ENCODE peak calls at places on chromosomes 11 and 22, in four cellular contexts. O is pancreas, W is body of pancreas, N is esophagus muscularis mucosa. R is an unnamed sample. For H3K4me1, the result is how much of the 10 kb centered on the place peaks cover.

GRCh38 chr11:74138572-74138971 is 32.2 kb downstream of the C2CD3 start:
- DNase-seq in W (no peak), O (peak), N (no peak), R (no peak)

GRCh38 chr11:120307476-120307875 is 17.6 kb upstream of the TLCD5 start:
- DNase-seq in N (no peak), W (no peak), O (no peak), R (no peak)

GRCh38 chr22:30864441-30865420 is 103.8 kb downstream of the MORC2 start:
- DNase-seq in N (no peak), O (no peak), W (no peak), R (no peak)

GRCh38 chr11:31218847-31219246 is 150.7 kb downstream of the DCDC1 start:
- DNase-seq in W (no peak), O (no peak), N (no peak), R (no peak)

GRCh38 chr11:59616396-59616982 is 915 bp upstream of the OSBP start:
- DNase-seq in W (no peak), O (no peak), N (no peak), R (no peak)

GRCh38 chr11:121352301-121352891 is 59.8 kb downstream of the SC5D start:
- DNase-seq in O (no peak), N (no peak), W (no peak), R (no peak)

GRCh38 chr11:130428271-130428670 is at the start of gene ADAMTS8:
- DNase-seq in O (no peak), W (no peak), N (no peak), R (no peak)

GRCh38 chr22:45742866-45743450 is 71.3 kb downstream of the ATXN10 start:
- DNase-seq in O (no peak), W (peak), N (no peak), R (peak)

GRCh38 chr11:57203359-57203758 is 21.6 kb downstream of the LRRC55 start:
- DNase-seq in O (peak), W (peak), N (no peak), R (no peak)

GRCh38 chr11:35303596-35304392 is 115.6 kb downstream of the SLC1A2 start:
- DNase-seq in N (no peak), O (peak), W (peak), R (peak)

GRCh38 chr11:64810891-64811272 is 531 bp upstream of the MEN1 start:
- DNase-seq in W (peak), N (no peak), O (no peak), R (no peak)

GRCh38 chr11:26766996-26767395 is 45.1 kb upstream of the SLC5A12 start:
- DNase-seq in O (no peak), W (no peak), N (no peak), R (no peak)

GRCh38 chr11:120137611-120138521 is at the start of gene TRIM29:
- DNase-seq in N (peak), W (no peak), O (peak), R (peak)

GRCh38 chr11:117871784-117872183 is 4.7 kb downstream of the FXYD6 start:
- DNase-seq in O (no peak), W (no peak), N (peak), R (no peak)
- H3K4me1 ChIP-seq in O (under half), W (under half), N (half or more), R (under half)

DNA sequence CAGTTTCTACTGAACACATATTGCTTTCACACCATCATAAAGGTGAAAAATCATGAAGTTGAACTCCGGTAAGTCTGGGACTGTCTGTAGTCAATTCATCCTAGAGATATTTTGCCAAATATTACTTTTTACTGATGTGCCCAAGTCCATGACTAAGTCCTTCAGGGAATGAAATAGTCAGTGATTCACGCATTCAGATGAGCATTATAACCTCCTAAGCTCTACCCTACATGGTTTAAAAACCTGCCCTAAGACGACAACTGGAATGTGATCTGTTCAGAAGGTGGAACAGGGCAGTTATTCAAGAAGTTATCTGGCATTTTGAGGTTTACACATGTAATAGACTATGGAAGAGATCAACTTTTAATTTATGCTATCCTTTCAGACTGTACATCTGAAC is 125.6 kb downstream of the TRPC6 start:
- DNase-seq in W (no peak), O (no peak), N (no peak), R (no peak)
- TF ChIP-seq CTCF in W (no peak), O (no peak), N (no peak), R (no peak)

GRCh38 chr22:38923463-38924196 is 33.8 kb upstream of the APOBEC3A start:
- DNase-seq in W (peak), N (no peak), O (peak), R (no peak)

GRCh38 chr22:38925571-38926041 is 31.8 kb upstream of the APOBEC3A start:
- DNase-seq in O (no peak), N (no peak), W (no peak), R (no peak)

GRCh38 chr22:38924197-38924952 is 33.0 kb upstream of the APOBEC3A start:
- DNase-seq in O (peak), W (peak), N (no peak), R (no peak)

GRCh38 chr22:38930512-38930911 is 26.9 kb upstream of the APOBEC3A start:
- DNase-seq in W (no peak), N (no peak), O (no peak), R (no peak)

DNA sequence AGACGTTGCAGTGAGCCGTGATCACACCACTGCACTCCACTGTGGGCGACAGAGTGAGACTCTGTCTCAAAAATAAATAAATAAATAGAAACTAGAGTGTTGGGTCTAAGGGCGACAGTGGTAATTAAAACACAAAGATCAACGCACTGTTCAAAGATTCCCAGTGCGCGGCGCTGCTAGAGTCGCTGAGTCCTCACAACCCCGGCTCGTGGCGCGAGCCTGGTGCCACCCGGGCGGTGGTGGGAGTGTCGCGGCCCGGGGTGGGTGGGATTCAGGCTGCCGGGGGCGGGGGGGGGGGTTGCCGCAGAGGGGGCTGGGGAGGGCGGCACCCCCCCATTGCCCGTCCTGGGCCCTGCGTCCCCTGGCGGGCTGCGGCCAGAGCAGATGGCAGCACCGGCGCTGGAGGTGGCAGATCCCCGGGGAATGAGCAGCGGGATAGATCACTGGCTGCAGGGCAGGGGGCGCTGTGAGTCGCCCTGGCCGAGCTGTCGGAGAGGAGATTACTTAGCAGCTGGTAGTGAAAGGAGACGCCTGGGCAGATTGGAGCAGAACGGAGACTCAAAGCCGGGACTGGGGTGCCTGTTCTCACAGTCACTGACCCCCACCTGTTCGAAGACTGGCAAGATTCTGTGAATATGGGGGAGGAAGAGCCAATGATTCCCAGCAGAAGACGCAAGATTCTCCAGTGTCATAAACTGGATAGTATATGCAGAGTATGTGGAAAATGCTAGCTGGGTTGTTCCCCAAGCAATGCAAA is 30.2 kb upstream of the APOBEC3A start:
- DNase-seq in O (peak), W (peak), N (no peak), R (peak)
- H3K27ac ChIP-seq in O (peak), W (peak), N (peak), R (no peak)

GRCh38 chr11:12198261-12198925 is 88.0 kb downstream of the MICAL2 start:
- DNase-seq in O (no peak), N (no peak), W (peak), R (no peak)
- H3K4me1 ChIP-seq in O (under half), N (under half), W (under half), R (under half)

GRCh38 chr11:66321606-66322005 is 4.8 kb upstream of the CD248 start:
- DNase-seq in W (no peak), O (no peak), N (no peak), R (no peak)
- TF ChIP-seq CTCF in W (no peak), O (no peak), N (no peak), R (no peak)

DNA sequence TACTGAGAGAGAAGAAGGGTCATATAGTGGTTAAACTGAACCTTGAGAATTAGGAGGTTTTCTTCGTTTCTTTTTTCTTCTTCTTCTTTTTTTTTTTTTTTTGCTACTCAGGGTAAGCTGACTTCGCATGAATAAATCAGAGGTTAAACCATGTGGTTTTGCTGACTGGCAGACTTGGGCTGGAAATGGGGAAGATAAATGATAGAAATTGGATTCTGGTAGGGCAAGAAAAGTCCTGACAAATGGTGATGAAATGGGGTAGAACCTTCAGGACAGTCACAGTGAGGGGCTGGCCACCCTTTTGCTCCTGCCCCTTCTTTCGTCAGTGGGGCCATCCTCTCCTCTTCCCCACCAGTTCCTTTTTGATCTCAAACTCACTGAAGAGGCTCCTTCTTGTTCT is 1.6 kb upstream of the SWAP70 start:
- DNase-seq in N (no peak), O (no peak), W (no peak), R (no peak)
- H3K27ac ChIP-seq in N (no peak), O (no peak), W (peak), R (no peak)

GRCh38 chr11:94734563-94735275 is 33.4 kb upstream of the AMOTL1 start:
- DNase-seq in N (peak), W (no peak), O (no peak), R (no peak)

GRCh38 chr11:94729352-94729751 is 38.8 kb upstream of the AMOTL1 start:
- DNase-seq in O (no peak), N (no peak), W (no peak), R (no peak)

GRCh38 chr11:94730153-94730552 is 38.0 kb upstream of the AMOTL1 start:
- DNase-seq in O (no peak), N (peak), W (no peak), R (no peak)

GRCh38 chr11:94732617-94733292 is 35.4 kb upstream of the AMOTL1 start:
- DNase-seq in N (peak), W (no peak), O (no peak), R (no peak)

DNA sequence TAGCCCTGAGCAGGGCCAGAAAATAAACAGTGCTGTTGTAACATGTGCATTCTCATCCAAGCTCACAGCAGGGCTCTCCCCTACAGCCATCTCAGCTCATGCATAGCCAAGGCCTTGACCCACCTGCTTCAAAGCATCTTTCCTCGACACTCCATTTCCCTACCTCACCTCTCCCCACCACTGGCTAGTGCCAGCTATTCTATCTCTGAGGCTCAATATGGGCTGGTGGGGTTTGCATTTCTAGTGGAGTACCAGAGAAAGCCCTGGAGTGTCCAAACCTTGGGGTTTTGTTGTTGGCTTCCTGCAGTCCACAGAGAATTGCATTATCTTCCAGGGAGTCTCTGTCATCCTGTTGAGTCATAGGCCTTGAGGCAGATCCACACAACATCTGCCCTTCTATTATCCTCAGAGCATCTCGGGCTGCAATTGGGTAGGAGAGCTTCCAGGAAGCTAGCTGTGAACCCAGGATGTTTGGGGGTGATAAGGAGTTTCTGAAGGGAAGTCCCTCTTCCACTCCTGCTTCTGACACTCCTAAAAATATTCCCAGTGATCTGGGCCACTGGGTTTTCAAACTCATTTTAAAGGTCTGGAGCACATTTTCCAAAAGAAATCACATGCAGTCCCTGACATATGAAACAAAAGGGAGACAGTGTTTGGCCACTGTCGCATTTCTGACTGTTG is 36.1 kb upstream of the AMOTL1 start:
- DNase-seq in N (peak), O (no peak), W (no peak), R (no peak)
- H3K4me1 ChIP-seq in N (under half), O (under half), W (under half), R (under half)